ENCODE peak calls at places on chromosomes 2 and 18, in ten cellular contexts. G, J, C, K, W, S, Z, N, Q and T are unnamed samples.

GRCh38 chr2:170922683-170923494 is 6.2 kb upstream of the GORASP2 start:
- DNase-seq in G (no peak), J (no peak), C (no peak), K (no peak), W (no peak), S (no peak), Z (no peak), N (no peak), Q (no peak), T (no peak)

GRCh38 chr2:8310557-8311455 is 371.1 kb upstream of the ID2 start:
- DNase-seq in G (no peak), J (no peak), C (peak; percentile 80), K (peak; percentile 16), W (no peak), S (peak; percentile 5), Z (no peak), N (no peak), Q (no peak), T (no peak)

GRCh38 chr2:42598656-42599267 is 30.3 kb downstream of the MTA3 start:
- DNase-seq in G (no peak), J (no peak), C (no peak), K (no peak), W (no peak), S (no peak), Z (no peak), N (no peak), Q (no peak), T (no peak)

GRCh38 chr2:26914286-26914962 is 56.0 kb upstream of the MAPRE3 start:
- DNase-seq in G (no peak), J (peak; percentile 44), C (no peak), K (no peak), W (no peak), S (no peak), Z (no peak), N (no peak), Q (no peak), T (no peak)

GRCh38 chr18:27838230-27838629 is 338.7 kb downstream of the CDH2 start:
- DNase-seq in G (no peak), J (no peak), C (no peak), K (no peak), W (no peak), S (no peak), Z (no peak), N (no peak), Q (no peak), T (no peak)

GRCh38 chr2:236240228-236240990 is 23.8 kb downstream of the ASB18 start:
- DNase-seq in G (peak; percentile 31), J (no peak), C (no peak), K (no peak), W (no peak), S (no peak), Z (peak; percentile 67), N (no peak), Q (no peak), T (no peak)

GRCh38 chr2:232839680-232840079 is 30.4 kb upstream of the SNORC start:
- DNase-seq in G (no peak), J (no peak), C (no peak), K (no peak), W (no peak), S (no peak), Z (no peak), N (no peak), Q (no peak), T (no peak)

GRCh38 chr2:171515672-171516298 is 6.5 kb upstream of the CYBRD1 start:
- DNase-seq in G (peak; percentile 68), J (no peak), C (no peak), K (no peak), W (no peak), S (no peak), Z (no peak), N (no peak), Q (no peak), T (no peak)

GRCh38 chr2:79982445-79982844 is 322.1 kb downstream of the LRRTM1 start:
- DNase-seq in G (no peak), J (peak; percentile 40), C (peak; percentile 58), K (no peak), W (no peak), S (no peak), Z (no peak), N (no peak), Q (no peak), T (no peak)

GRCh38 chr2:119784876-119785275 is 25.2 kb downstream of the PTPN4 start:
- DNase-seq in G (no peak), J (no peak), C (no peak), K (no peak), W (no peak), S (no peak), Z (no peak), N (no peak), Q (no peak), T (no peak)

GRCh38 chr2:119792907-119793312 is 33.2 kb downstream of the PTPN4 start:
- DNase-seq in G (no peak), J (no peak), C (no peak), K (no peak), W (no peak), S (no peak), Z (no peak), N (no peak), Q (no peak), T (no peak)

GRCh38 chr2:119786312-119786711 is 26.6 kb downstream of the PTPN4 start:
- DNase-seq in G (no peak), J (no peak), C (no peak), K (no peak), W (no peak), S (no peak), Z (no peak), N (no peak), Q (no peak), T (no peak)

GRCh38 chr2:119790466-119790865 is 30.7 kb downstream of the PTPN4 start:
- DNase-seq in G (no peak), J (no peak), C (no peak), K (no peak), W (no peak), S (no peak), Z (no peak), N (no peak), Q (no peak), T (no peak)

GRCh38 chr2:119788751-119789150 is 29.0 kb downstream of the PTPN4 start:
- DNase-seq in G (no peak), J (no peak), C (no peak), K (no peak), W (no peak), S (no peak), Z (no peak), N (no peak), Q (no peak), T (no peak)
- H3K9me3 ChIP-seq in G (peaks cover 4% of the 10 kb centered on the region), J (peaks cover 41% of the 10 kb centered on the region), C (peaks cover 14% of the 10 kb centered on the region), K (no peaks in the 10 kb centered on the region), W (no peaks in the 10 kb centered on the region), S (peaks cover 3% of the 10 kb centered on the region), Z (peaks cover 13% of the 10 kb centered on the region), N (peaks cover 18% of the 10 kb centered on the region), Q (no peaks in the 10 kb centered on the region), T (peaks cover 2% of the 10 kb centered on the region)

DNA sequence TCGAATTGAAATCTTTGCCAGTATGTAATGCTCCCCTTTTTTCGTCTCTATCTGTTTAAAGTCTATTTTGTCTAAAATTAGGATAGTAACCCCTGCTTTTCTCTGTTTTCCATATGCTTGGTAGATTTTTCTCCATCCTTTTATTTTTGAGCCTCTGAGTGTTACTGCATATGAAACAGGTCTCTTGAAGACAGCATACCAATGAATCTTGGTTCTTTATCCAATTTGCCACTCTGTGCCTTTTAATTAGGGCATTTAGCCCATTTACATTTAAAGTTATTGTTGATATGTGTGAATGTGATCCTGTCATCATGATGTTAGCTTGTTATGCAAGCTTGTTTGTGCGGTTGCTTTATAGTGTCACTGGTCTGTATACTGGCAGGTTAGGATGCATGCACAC is 490.8 kb upstream of the VWC2L start:
- DNase-seq in G (no peak), J (no peak), C (no peak), K (no peak), W (no peak), S (no peak), Z (no peak), N (no peak), Q (no peak), T (no peak)
- H3K9me3 ChIP-seq in G (peaks cover 9% of the 10 kb centered on the region), J (peaks cover 18% of the 10 kb centered on the region), C (peaks cover 15% of the 10 kb centered on the region), K (no peaks in the 10 kb centered on the region), W (no peaks in the 10 kb centered on the region), S (no peaks in the 10 kb centered on the region), Z (peaks cover 20% of the 10 kb centered on the region), N (no peaks in the 10 kb centered on the region), Q (peaks cover 7% of the 10 kb centered on the region), T (no peaks in the 10 kb centered on the region)

GRCh38 chr2:225137971-225138370 is 95.7 kb upstream of the DOCK10 start:
- DNase-seq in G (peak; percentile 40), J (no peak), C (no peak), K (no peak), W (no peak), S (no peak), Z (no peak), N (no peak), Q (no peak), T (no peak)

GRCh38 chr2:225136552-225136951 is 94.3 kb upstream of the DOCK10 start:
- DNase-seq in G (no peak), J (no peak), C (no peak), K (no peak), W (no peak), S (no peak), Z (no peak), N (no peak), Q (no peak), T (no peak)

GRCh38 chr2:225140761-225141160 is 98.5 kb upstream of the DOCK10 start:
- DNase-seq in G (no peak), J (no peak), C (no peak), K (no peak), W (no peak), S (no peak), Z (no peak), N (no peak), Q (no peak), T (no peak)
- H3K9me3 ChIP-seq in G (no peaks in the 10 kb centered on the region), J (no peaks in the 10 kb centered on the region), C (no peaks in the 10 kb centered on the region), K (no peaks in the 10 kb centered on the region), W (no peaks in the 10 kb centered on the region), S (no peaks in the 10 kb centered on the region), Z (no peaks in the 10 kb centered on the region), N (no peaks in the 10 kb centered on the region), Q (no peaks in the 10 kb centered on the region), T (no peaks in the 10 kb centered on the region)

GRCh38 chr2:16063251-16063850 is 123.0 kb downstream of the MYCN start:
- DNase-seq in G (no peak), J (no peak), C (no peak), K (no peak), W (no peak), S (no peak), Z (no peak), N (no peak), Q (no peak), T (no peak)
- H3K9me3 ChIP-seq in G (peaks cover 23% of the 10 kb centered on the region), J (peaks cover 39% of the 10 kb centered on the region), C (peaks cover 6% of the 10 kb centered on the region), K (no peaks in the 10 kb centered on the region), W (no peaks in the 10 kb centered on the region), S (no peaks in the 10 kb centered on the region), Z (peaks cover 8% of the 10 kb centered on the region), N (peaks cover 29% of the 10 kb centered on the region), Q (peaks cover 2% of the 10 kb centered on the region), T (no peaks in the 10 kb centered on the region)

GRCh38 chr18:72180689-72181088 is 363.5 kb downstream of the CBLN2 start:
- DNase-seq in G (no peak), J (no peak), C (no peak), K (no peak), W (no peak), S (no peak), Z (no peak), N (no peak), Q (no peak), T (no peak)
- H3K9me3 ChIP-seq in G (peaks cover 5% of the 10 kb centered on the region), J (no peaks in the 10 kb centered on the region), C (no peaks in the 10 kb centered on the region), K (no peaks in the 10 kb centered on the region), W (no peaks in the 10 kb centered on the region), S (no peaks in the 10 kb centered on the region), Z (no peaks in the 10 kb centered on the region), N (no peaks in the 10 kb centered on the region), Q (no peaks in the 10 kb centered on the region), T (no peaks in the 10 kb centered on the region)